ENCODE peak calls at places on chromosome 9, in six cellular contexts. A, Y, B, S, R and W are unnamed samples.

GRCh38 chr9:25121811-25122210 is 556.4 kb downstream of the TUSC1 start:
- DNase-seq in A (no peak), Y (no peak), B (no peak), S (no peak), R (no peak), W (no peak)

GRCh38 chr9:129352157-129352870 is 174.3 kb upstream of the IER5L start:
- DNase-seq in A (no peak), Y (no peak), B (no peak), S (no peak), R (no peak), W (no peak)

GRCh38 chr9:18473551-18474279 is at the start of gene ADAMTSL1:
- DNase-seq in A (peak), Y (peak), B (peak), S (no peak), R (peak), W (peak)

GRCh38 chr9:35552376-35552775 is 52.7 kb upstream of the TESK1 start:
- DNase-seq in A (no peak), Y (no peak), B (no peak), S (no peak), R (no peak), W (no peak)

GRCh38 chr9:113901196-113901818 is 25.2 kb downstream of the ZNF618 start:
- DNase-seq in A (peak), Y (no peak), B (no peak), S (no peak), R (no peak), W (no peak)

GRCh38 chr9:127209220-127209619 is 55.4 kb upstream of the GARNL3 start:
- DNase-seq in A (peak), Y (no peak), B (no peak), S (no peak), R (no peak), W (no peak)

GRCh38 chr9:96612966-96613589 is 6.6 kb downstream of the CDC14B start:
- DNase-seq in A (no peak), Y (no peak), B (no peak), S (no peak), R (no peak), W (no peak)

GRCh38 chr9:131429121-131430012 is 35.5 kb downstream of the PRRC2B start:
- DNase-seq in A (no peak), Y (no peak), B (no peak), S (no peak), R (no peak), W (no peak)

GRCh38 chr9:10925896-10926295 is 313.1 kb upstream of the PTPRD start:
- DNase-seq in A (no peak), Y (no peak), B (no peak), S (no peak), R (no peak), W (no peak)